ENCODE peak calls at places on chromosomes 2 and 18, in nine cellular contexts. W is stomach, M is MCF 10A, X is NCI-H1092 treated with DMSO at 0.1 percent for 48 hours, A is psoas muscle, O is NAMALWA, D is sciatic nerve, K is T-cell, I is progenitor cell of endocrine pancreas. G is an unnamed sample.

GRCh38 chr2:215188078-215188477 is 49.7 kb upstream of the ABCA12 start:
- DNase-seq in W (no peak), M (no peak), X (no peak), A (no peak), O (no peak), D (no peak), K (no peak), I (no peak), G (no peak)

GRCh38 chr2:213237251-213237650 is 47.0 kb upstream of the SPAG16 start:
- DNase-seq in W (no peak), M (no peak), X (no peak), A (no peak), O (no peak), D (no peak), K (no peak), I (no peak), G (no peak)

GRCh38 chr2:190649035-190649797 is at the start of gene NAB1:
- DNase-seq in W (peak; percentile 45), M (peak; percentile 47), X (peak; percentile 46), A (peak; percentile 67), O (peak; percentile 55), D (peak; percentile 84), K (peak; percentile 30), I (peak; percentile 51), G (peak; percentile 77)

GRCh38 chr2:37523861-37524362 is 147.5 kb downstream of the CDC42EP3 start:
- DNase-seq in W (no peak), M (peak; percentile 86), X (no peak), A (no peak), O (no peak), D (no peak), K (no peak), I (no peak), G (no peak)

GRCh38 chr2:1743396-1744150 is 742 bp downstream of the PXDN start:
- DNase-seq in W (no peak), M (peak; percentile 36), X (peak; percentile 28), A (peak; percentile 44), O (no peak), D (peak; percentile 69), K (no peak), I (peak; percentile 39), G (peak; percentile 48)

GRCh38 chr18:44735071-44735470 is 54.4 kb downstream of the SETBP1 start:
- DNase-seq in W (no peak), M (no peak), X (no peak), A (no peak), O (no peak), D (no peak), K (no peak), I (no peak), G (no peak)

GRCh38 chr2:237198144-237198900 is 112.6 kb downstream of the COPS8 start:
- DNase-seq in W (no peak), M (no peak), X (no peak), A (no peak), O (no peak), D (no peak), K (no peak), I (no peak), G (no peak)

GRCh38 chr18:31952223-31952622 is 9.3 kb upstream of the TRAPPC8 start:
- DNase-seq in W (no peak), M (no peak), X (no peak), A (no peak), O (no peak), D (no peak), K (no peak), I (no peak), G (no peak)

GRCh38 chr18:10410472-10411300 is 43.7 kb upstream of the APCDD1 start:
- DNase-seq in W (peak; percentile 46), M (no peak), X (no peak), A (no peak), O (no peak), D (no peak), K (no peak), I (no peak), G (no peak)

GRCh38 chr2:216023055-216023648 is 9.8 kb upstream of the MREG start:
- DNase-seq in W (peak; percentile 54), M (peak; percentile 70), X (peak; percentile 50), A (no peak), O (peak; percentile 81), D (no peak), K (no peak), I (no peak), G (no peak)

GRCh38 chr2:26571316-26571715 is 69.8 kb downstream of the CIB4 start:
- DNase-seq in W (no peak), M (no peak), X (no peak), A (no peak), O (no peak), D (no peak), K (no peak), I (no peak), G (no peak)

GRCh38 chr2:43803113-43803512 is 29.3 kb downstream of the DYNC2LI1 start:
- DNase-seq in W (no peak), M (peak; percentile 11), X (no peak), A (no peak), O (no peak), D (no peak), K (no peak), I (no peak), G (no peak)

GRCh38 chr2:46375566-46376125 is 78.4 kb downstream of the EPAS1 start:
- DNase-seq in W (no peak), M (no peak), X (no peak), A (no peak), O (no peak), D (no peak), K (no peak), I (no peak), G (no peak)

GRCh38 chr2:142722569-142722968 is 154.9 kb upstream of the KYNU start:
- DNase-seq in W (no peak), M (peak; percentile 26), X (no peak), A (no peak), O (no peak), D (no peak), K (no peak), I (no peak), G (no peak)

GRCh38 chr2:28403388-28403956 is 10.8 kb downstream of the FOSL2 start:
- DNase-seq in W (no peak), M (no peak), X (no peak), A (no peak), O (peak; percentile 28), D (no peak), K (no peak), I (no peak), G (peak; percentile 31)

GRCh38 chr2:16525265-16525887 is 140.3 kb downstream of the CYRIA start:
- DNase-seq in W (no peak), M (peak; percentile 63), X (no peak), A (peak; percentile 18), O (peak; percentile 73), D (no peak), K (no peak), I (no peak), G (no peak)

GRCh38 chr2:217666338-217666737 is 336.5 kb downstream of the TNS1 start:
- DNase-seq in W (no peak), M (peak; percentile 15), X (no peak), A (no peak), O (no peak), D (no peak), K (no peak), I (no peak), G (no peak)

GRCh38 chr2:72931280-72931910 is 14.1 kb downstream of the EMX1 start:
- DNase-seq in W (no peak), M (peak; percentile 57), X (no peak), A (no peak), O (no peak), D (peak; percentile 43), K (no peak), I (no peak), G (no peak)

GRCh38 chr18:8359481-8359880 is 249.8 kb upstream of the RAB12 start:
- DNase-seq in W (no peak), M (no peak), X (no peak), A (no peak), O (no peak), D (no peak), K (no peak), I (no peak), G (no peak)

GRCh38 chr2:60331106-60331809 is 222.2 kb downstream of the BCL11A start:
- DNase-seq in W (no peak), M (no peak), X (peak; percentile 29), A (no peak), O (no peak), D (no peak), K (no peak), I (no peak), G (no peak)

GRCh38 chr2:232896111-232896510 is 26.0 kb downstream of the SNORC start:
- DNase-seq in W (no peak), M (no peak), X (no peak), A (no peak), O (no peak), D (no peak), K (no peak), I (no peak), G (no peak)

GRCh38 chr2:216922170-216922780 is 62.4 kb upstream of the TNP1 start:
- DNase-seq in W (no peak), M (no peak), X (no peak), A (no peak), O (peak; percentile 58), D (no peak), K (no peak), I (no peak), G (no peak)

GRCh38 chr2:220043155-220043992 is 415.9 kb downstream of the SLC4A3 start:
- DNase-seq in W (no peak), M (peak; percentile 6), X (no peak), A (no peak), O (no peak), D (no peak), K (no peak), I (no peak), G (no peak)

GRCh38 chr2:59584958-59585357 is 968.5 kb downstream of the BCL11A start:
- DNase-seq in W (no peak), M (peak; percentile 23), X (peak; percentile 48), A (no peak), O (peak; percentile 68), D (no peak), K (no peak), I (no peak), G (no peak)

GRCh38 chr2:202377308-202377736 is 1.2 kb downstream of the BMPR2 start:
- DNase-seq in W (peak; percentile 45), M (peak; percentile 46), X (peak; percentile 20), A (peak; percentile 55), O (peak; percentile 52), D (peak; percentile 67), K (no peak), I (peak; percentile 29), G (peak; percentile 70)

GRCh38 chr2:27977623-27978312 is 87.2 kb downstream of the BABAM2 start:
- DNase-seq in W (no peak), M (peak; percentile 92), X (no peak), A (peak; percentile 26), O (no peak), D (no peak), K (no peak), I (no peak), G (no peak)

GRCh38 chr18:13379930-13380665 is 161.5 kb downstream of the LDLRAD4 start:
- DNase-seq in W (no peak), M (no peak), X (peak; percentile 14), A (no peak), O (no peak), D (no peak), K (no peak), I (no peak), G (peak; percentile 60)

GRCh38 chr18:8750954-8751415 is 45.6 kb downstream of the MTCL1 start:
- DNase-seq in W (no peak), M (peak; percentile 21), X (no peak), A (no peak), O (no peak), D (no peak), K (no peak), I (no peak), G (no peak)

GRCh38 chr2:239181074-239181581 is 219.7 kb downstream of the HDAC4 start:
- DNase-seq in W (no peak), M (no peak), X (no peak), A (no peak), O (no peak), D (peak; percentile 36), K (no peak), I (no peak), G (no peak)

GRCh38 chr2:206086683-206087350 is 843 bp upstream of the INO80D start:
- DNase-seq in W (no peak), M (peak; percentile 23), X (peak; percentile 53), A (no peak), O (peak; percentile 38), D (no peak), K (no peak), I (no peak), G (no peak)

GRCh38 chr18:68438536-68438935 is 276.4 kb downstream of the TMX3 start:
- DNase-seq in W (no peak), M (no peak), X (no peak), A (no peak), O (no peak), D (no peak), K (no peak), I (no peak), G (no peak)